ENCODE peak calls at places on chromosomes 7 and 10, in five cellular contexts. S, N, X, K and I are unnamed samples.

GRCh38 chr7:44219371-44220045 is 18.7 kb downstream of the YKT6 start:
- DNase-seq in S (peak), X (no peak), N (no peak), K (peak), I (peak)

GRCh38 chr7:148905093-148905666 is 21.1 kb upstream of the EZH2 start:
- DNase-seq in S (no peak), X (no peak), K (no peak), N (no peak), I (no peak)

GRCh38 chr10:98331888-98332287 is 63.9 kb upstream of the LOXL4 start:
- DNase-seq in K (no peak), S (no peak), X (no peak), N (no peak), I (no peak)

GRCh38 chr10:96719850-96720421 is 378 bp downstream of the PIK3AP1 start:
- DNase-seq in S (peak), X (no peak), N (peak), K (peak), I (peak)

GRCh38 chr10:30531751-30532530 is 97.6 kb downstream of the LYZL2 start:
- DNase-seq in X (no peak), K (no peak), N (no peak), S (no peak), I (no peak)

GRCh38 chr7:19116121-19117080 is 1.0 kb downstream of the TWIST1 start:
- DNase-seq in X (no peak), N (no peak), K (no peak), S (peak), I (peak)

GRCh38 chr7:99120503-99120902 is 23.4 kb downstream of the SMURF1 start:
- DNase-seq in K (no peak), N (no peak), S (no peak), X (no peak), I (no peak)

GRCh38 chr10:19683326-19683725 is 132.9 kb upstream of the PLXDC2 start:
- DNase-seq in K (no peak), S (no peak), X (no peak), N (no peak), I (no peak)

GRCh38 chr7:105353752-105354328 is 34.9 kb downstream of the SRPK2 start:
- DNase-seq in S (peak), X (no peak), K (no peak), N (peak), I (no peak)

GRCh38 chr7:44305564-44306507 is 19.6 kb downstream of the CAMK2B start:
- DNase-seq in K (no peak), N (peak), X (no peak), S (no peak), I (peak)

GRCh38 chr10:104766341-104766740 is 125.3 kb downstream of the SORCS3 start:
- DNase-seq in K (no peak), N (no peak), S (no peak), X (no peak), I (no peak)

GRCh38 chr10:27685686-27686085 is 59.9 kb downstream of the MKX start:
- DNase-seq in N (no peak), X (no peak), S (no peak), K (no peak), I (no peak)

GRCh38 chr10:116270691-116271592 is 2.1 kb downstream of the GFRA1 start:
- DNase-seq in S (no peak), K (no peak), X (no peak), N (no peak), I (peak)

GRCh38 chr7:4742051-4742573 is 33.3 kb upstream of the AP5Z1 start:
- DNase-seq in K (no peak), X (no peak), S (no peak), N (peak), I (no peak)

GRCh38 chr10:70648427-70648826 is 23.9 kb upstream of the ADAMTS14 start:
- DNase-seq in S (no peak), K (no peak), N (no peak), X (no peak), I (no peak)

GRCh38 chr7:34070486-34071323 is 165.4 kb downstream of the BMPER start:
- DNase-seq in K (no peak), N (no peak), S (no peak), X (no peak), I (no peak)

GRCh38 chr10:32984003-32984600 is 26.1 kb upstream of the ITGB1 start:
- DNase-seq in N (no peak), X (no peak), K (no peak), S (no peak), I (no peak)

GRCh38 chr10:114697061-114697598 is 39.1 kb upstream of the ABLIM1 start:
- DNase-seq in S (peak), X (peak), N (no peak), K (no peak), I (no peak)

GRCh38 chr7:17584822-17585221 is 286.4 kb downstream of the AHR start:
- DNase-seq in N (no peak), X (no peak), S (no peak), K (no peak), I (no peak)

GRCh38 chr7:1715331-1715625 is 45.2 kb downstream of the ELFN1 start:
- DNase-seq in N (no peak), S (no peak), X (no peak), K (no peak), I (no peak)

GRCh38 chr7:95434501-95435421 is at the start of gene PON2:
- DNase-seq in S (peak), X (peak), K (peak), N (peak), I (peak)

GRCh38 chr7:117092801-117093200 is 139.5 kb downstream of the ST7 start:
- DNase-seq in X (no peak), S (no peak), N (no peak), K (no peak), I (no peak)

GRCh38 chr10:22932626-22933370 is 4.9 kb downstream of the ARMC3 start:
- DNase-seq in K (no peak), X (no peak), N (no peak), S (no peak), I (no peak)

GRCh38 chr10:72087969-72088878 is at the start of gene SPOCK2:
- DNase-seq in N (no peak), S (no peak), K (peak), X (no peak), I (no peak)

GRCh38 chr7:105796365-105796764 is 80.0 kb downstream of the ATXN7L1 start:
- DNase-seq in X (no peak), K (no peak), N (no peak), S (no peak), I (no peak)

GRCh38 chr10:73172867-73173266 is 4.9 kb downstream of the FAM149B1 start:
- DNase-seq in N (no peak), S (no peak), K (no peak), X (no peak), I (no peak)
- TF ChIP-seq POLR2A in N (no peak), S (no peak), K (no peak), X (no peak), I (no peak)

GRCh38 chr7:7922684-7923385 is 45.8 kb upstream of the GLCCI1 start:
- DNase-seq in N (no peak), K (no peak), S (no peak), X (no peak), I (no peak)
- H3K27ac ChIP-seq in N (no peak), K (peak), S (no peak), X (peak), I (no peak)

GRCh38 chr10:50909334-50910014 is 24.0 kb upstream of the A1CF start:
- DNase-seq in K (no peak), X (no peak), N (no peak), S (no peak), I (no peak)
- TF ChIP-seq POLR2A in K (no peak), X (no peak), N (no peak), S (no peak), I (no peak)

DNA sequence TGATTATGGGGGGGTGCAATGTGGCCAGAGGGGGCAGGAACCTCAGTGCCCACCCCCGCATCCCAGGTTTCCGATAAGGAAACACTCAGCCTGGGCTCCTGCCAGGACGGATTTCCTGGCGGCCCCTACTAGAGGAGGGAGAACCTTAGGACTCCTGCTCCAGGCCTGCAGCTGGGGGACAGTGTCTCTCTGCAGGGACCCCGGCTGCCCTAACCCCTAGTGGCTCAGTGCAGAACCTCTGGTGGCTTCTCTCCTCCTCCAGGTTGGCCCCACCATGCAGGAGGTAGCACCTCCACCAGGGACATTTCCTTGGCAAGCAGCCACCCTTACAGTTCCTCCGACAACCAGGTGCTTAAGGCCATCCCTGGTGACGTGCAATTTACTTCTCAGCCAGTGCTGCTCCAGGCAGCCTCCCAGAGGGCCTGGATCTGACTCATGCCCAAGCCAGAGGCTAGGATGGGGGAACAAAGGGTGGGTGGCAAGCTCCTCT is 31.9 kb downstream of the SH2B2 start:
- DNase-seq in X (no peak), N (peak), K (no peak), S (peak), I (peak)
- H3K27ac ChIP-seq in X (no peak), N (no peak), K (no peak), S (no peak), I (no peak)